ENCODE peak calls at places on chromosomes 1 and 21, in five cellular contexts. E is globus pallidus, F is HTR-8/SVneo, N is NCI-H2029, O is epithelial cell of esophagus. A is an unnamed sample.

GRCh38 chr1:42768172-42768571 is 1.1 kb downstream of the C1orf50 start:
- DNase-seq in E (no peak), F (no peak), N (no peak), O (no peak), A (no peak)

GRCh38 chr1:30783244-30783915 is 25.8 kb upstream of the LAPTM5 start:
- DNase-seq in E (no peak), F (no peak), N (no peak), O (no peak), A (peak)

GRCh38 chr1:231020139-231020601 is 19.9 kb downstream of the FAM89A start:
- DNase-seq in E (no peak), F (no peak), N (peak), O (peak), A (no peak)

GRCh38 chr21:42164818-42165217 is 54.1 kb upstream of the ABCG1 start:
- DNase-seq in E (no peak), F (no peak), N (no peak), O (no peak), A (no peak)

GRCh38 chr21:28066051-28066450 is 926.6 kb downstream of the LTN1 start:
- DNase-seq in E (no peak), F (no peak), N (no peak), O (no peak), A (no peak)

GRCh38 chr1:212618466-212619210 is 10.1 kb downstream of the ATF3 start:
- DNase-seq in E (no peak), F (no peak), N (no peak), O (no peak), A (no peak)

GRCh38 chr1:23960291-23960718 is 677 bp downstream of the PNRC2 start:
- DNase-seq in E (no peak), F (no peak), N (no peak), O (peak), A (no peak)

GRCh38 chr1:156104065-156104810 is 10.3 kb upstream of the LMNA start:
- DNase-seq in E (no peak), F (no peak), N (peak), O (peak), A (peak)

GRCh38 chr1:227315500-227316346 is 2.6 kb downstream of the CDC42BPA start:
- DNase-seq in E (peak), F (peak), N (no peak), O (peak), A (peak)

GRCh38 chr1:24454684-24455091 is 39.1 kb downstream of the NIPAL3 start:
- DNase-seq in E (no peak), F (no peak), N (no peak), O (no peak), A (no peak)

GRCh38 chr1:84936116-84936810 is 43.3 kb upstream of the LPAR3 start:
- DNase-seq in E (peak), F (peak), N (peak), O (peak), A (peak)

GRCh38 chr21:44405948-44406872 is 49.1 kb upstream of the LRRC3 start:
- DNase-seq in E (no peak), F (peak), N (no peak), O (no peak), A (no peak)

GRCh38 chr21:33355996-33356395 is 31.2 kb downstream of the IFNAR1 start:
- DNase-seq in E (no peak), F (no peak), N (no peak), O (no peak), A (no peak)

GRCh38 chr1:215104283-215104682 is 21.7 kb downstream of the KCNK2 start:
- DNase-seq in E (no peak), F (no peak), N (no peak), O (peak), A (no peak)

GRCh38 chr1:236502579-236502971 is 21.2 kb upstream of the LGALS8 start:
- DNase-seq in E (no peak), F (peak), N (no peak), O (peak), A (no peak)